ENCODE peak calls at places on chromosome 13, in ten cellular contexts. K is transverse colon, E is spleen, G is esophagus muscularis mucosa, Y is suprapubic skin, D is breast epithelium, I is K562, S is HepG2, U is sigmoid colon, A is H1. V is an unnamed sample.

GRCh38 chr13:106129273-106129672 is 406.2 kb downstream of the EFNB2 start:
- DNase-seq in S (no peak), K (no peak), E (no peak), I (no peak), Y (no peak), A (no peak), G (no peak), U (no peak), D (no peak), V (no peak)

GRCh38 chr13:86002921-86003488 is 203.8 kb upstream of the SLITRK6 start:
- DNase-seq in G (no peak), Y (no peak), D (no peak), I (no peak), E (no peak), U (no peak), K (no peak), A (no peak), S (no peak), V (no peak)

GRCh38 chr13:91904005-91904404 is 505.6 kb downstream of the GPC5 start:
- DNase-seq in U (no peak), A (no peak), S (no peak), I (no peak), Y (no peak), D (no peak), G (no peak), K (no peak), E (no peak), V (no peak)

GRCh38 chr13:79455331-79455730 is 25.6 kb upstream of the NDFIP2 start:
- DNase-seq in E (no peak), G (no peak), A (no peak), I (no peak), S (no peak), D (no peak), Y (no peak), U (no peak), K (no peak), V (no peak)

GRCh38 chr13:113800576-113800926 is 41.5 kb downstream of the TMEM255B start:
- DNase-seq in A (no peak), S (no peak), U (no peak), G (no peak), D (no peak), Y (peak; percentile 54), K (no peak), E (peak; percentile 65), I (no peak), V (no peak)

GRCh38 chr13:49627831-49628652 is at the start of gene ARL11:
- DNase-seq in A (peak; percentile 83), E (peak; percentile 96), I (peak; percentile 75), S (no peak), D (peak; percentile 33), U (peak; percentile 76), Y (no peak), K (peak; percentile 80), G (no peak), V (peak; percentile 56)

GRCh38 chr13:105773887-105774538 is 761.4 kb downstream of the EFNB2 start:
- DNase-seq in A (no peak), E (no peak), G (no peak), Y (no peak), I (no peak), S (peak; percentile 1), U (no peak), K (no peak), D (no peak), V (no peak)

GRCh38 chr13:95643814-95644598 is 500 bp downstream of the DZIP1 start:
- DNase-seq in E (peak; percentile 78), A (peak; percentile 88), U (no peak), Y (peak; percentile 63), G (no peak), I (no peak), K (no peak), D (no peak), S (peak; percentile 2), V (no peak)

DNA sequence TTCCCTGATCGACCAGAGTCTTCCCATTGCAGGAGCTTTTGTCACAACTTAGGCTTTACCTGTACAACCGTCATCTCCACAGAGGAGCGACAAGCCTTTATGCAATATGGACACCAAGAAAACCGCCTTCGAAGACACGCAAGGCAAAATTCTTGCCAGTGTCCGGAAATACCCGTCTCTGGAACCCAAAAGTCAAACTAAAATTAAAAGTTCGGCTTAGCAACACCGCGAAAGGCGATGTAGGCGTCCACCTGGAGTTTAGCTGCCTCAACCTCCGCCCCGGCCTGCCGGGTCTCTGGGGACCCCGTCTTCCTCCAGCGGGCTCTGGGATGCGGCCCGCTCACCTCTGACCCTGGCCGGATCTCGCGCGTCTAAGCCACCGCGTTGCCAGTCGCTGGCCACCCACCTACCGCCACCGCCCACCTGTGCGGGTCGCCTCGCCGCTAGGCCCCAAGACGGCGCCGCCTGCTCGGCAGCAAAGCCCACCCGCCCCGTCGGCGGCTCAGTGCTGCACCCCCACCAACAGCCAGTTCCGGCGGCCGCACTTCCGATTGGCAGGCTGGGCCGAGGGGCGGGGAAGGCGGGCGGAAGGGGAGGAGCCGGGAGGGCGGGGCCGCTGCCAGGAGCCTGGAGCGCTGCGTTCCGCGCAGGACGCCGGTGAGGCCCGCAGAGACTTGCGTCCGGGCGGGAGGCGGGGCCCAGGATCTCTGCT is at the start of gene SUPT20H:
- DNase-seq in U (peak; percentile 96), S (peak; percentile 77), K (peak; percentile 96), E (peak; percentile 99), A (peak; percentile 94), G (peak; percentile 97), Y (peak; percentile 95), I (peak; percentile 91), D (peak; percentile 88), V (peak; percentile 95)
- TF ChIP-seq POLR2A in U (peak; percentile 81), S (peak; percentile 68), K (peak; percentile 92), E (no peak), A (no peak), G (peak; percentile 40), Y (peak; percentile 44), I (peak; percentile 81), D (peak; percentile 83), V (peak; percentile 67)

GRCh38 chr13:22080832-22081231 is 410.0 kb downstream of the FGF9 start:
- DNase-seq in K (no peak), U (no peak), G (no peak), I (no peak), A (no peak), S (no peak), Y (no peak), D (no peak), E (no peak), V (no peak)
- TF ChIP-seq POLR2AphosphoS5 in K (no peak), U (no peak), G (no peak), I (no peak), A (peak; percentile 89), S (no peak), Y (no peak), D (no peak), E (no peak), V (no peak)

GRCh38 chr13:20126460-20127262 is 34.2 kb downstream of the GJA3 start:
- DNase-seq in K (no peak), E (peak; percentile 59), G (no peak), D (no peak), U (peak; percentile 51), A (no peak), S (no peak), Y (peak; percentile 42), I (no peak), V (no peak)
- TF ChIP-seq POLR2A in K (no peak), E (no peak), G (no peak), D (no peak), U (no peak), A (no peak), S (no peak), Y (no peak), I (no peak), V (no peak)

GRCh38 chr13:100545684-100546061 is 42.9 kb downstream of the GGACT start:
- DNase-seq in K (no peak), Y (no peak), D (no peak), U (no peak), S (no peak), G (no peak), E (no peak), I (no peak), A (peak; percentile 36), V (no peak)

GRCh38 chr13:100550433-100550832 is 38.2 kb downstream of the GGACT start:
- DNase-seq in D (no peak), E (no peak), U (no peak), I (no peak), Y (no peak), G (no peak), A (peak; percentile 45), S (no peak), K (no peak), V (no peak)

GRCh38 chr13:100549316-100549715 is 39.3 kb downstream of the GGACT start:
- DNase-seq in D (no peak), G (no peak), Y (no peak), E (no peak), I (no peak), K (no peak), S (no peak), U (no peak), A (peak; percentile 42), V (no peak)

GRCh38 chr13:100546713-100547405 is 41.7 kb downstream of the GGACT start:
- DNase-seq in A (peak; percentile 45), Y (peak; percentile 52), K (no peak), I (no peak), G (no peak), U (no peak), E (no peak), D (no peak), S (no peak), V (no peak)

GRCh38 chr13:100547805-100548204 is 40.8 kb downstream of the GGACT start:
- DNase-seq in D (peak; percentile 65), S (no peak), Y (no peak), G (no peak), I (no peak), U (no peak), K (no peak), A (peak; percentile 37), E (no peak), V (no peak)
- TF ChIP-seq POLR2AphosphoS5 in D (no peak), S (no peak), Y (peak; percentile 51), G (no peak), I (no peak), U (peak; percentile 61), K (no peak), A (no peak), E (no peak), V (no peak)

DNA sequence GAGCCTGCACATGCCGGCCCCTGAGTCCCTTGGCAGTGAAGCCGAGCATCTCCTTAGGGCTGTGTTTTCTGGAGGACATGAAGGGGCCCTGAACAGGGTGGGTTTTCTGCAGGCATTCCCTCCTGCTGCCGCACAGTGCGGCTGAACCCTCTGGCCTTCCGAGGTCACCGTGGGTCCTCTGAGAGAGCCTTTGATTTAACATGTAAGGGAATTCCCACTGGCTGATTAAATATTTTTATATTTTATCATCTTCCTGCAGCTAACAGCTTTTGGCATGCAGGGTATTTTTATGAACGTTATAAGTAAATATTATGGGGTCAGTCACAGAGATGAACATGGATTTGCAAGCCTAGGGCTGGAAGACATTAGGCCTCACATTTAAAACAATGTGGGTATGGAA is 220.1 kb downstream of the COG6 start:
- DNase-seq in D (no peak), G (no peak), I (no peak), A (no peak), S (no peak), Y (no peak), K (no peak), U (no peak), E (no peak), V (no peak)
- TF ChIP-seq POLR2A in D (no peak), G (no peak), I (no peak), A (no peak), S (no peak), Y (no peak), K (no peak), U (no peak), E (no peak), V (no peak)

V was measured in stomach.